ENCODE peak calls at places on chromosomes 2 and 18, in six cellular contexts. M is A549, Z is transverse colon, W is stomach, V is HepG2, H is K562. K is an unnamed sample.

GRCh38 chr2:29009270-29009669 is 28.2 kb downstream of the TOGARAM2 start:
- DNase-seq in M (no peak), W (no peak), V (no peak), Z (no peak), H (no peak), K (no peak)

GRCh38 chr2:172725741-172726140 is 9.9 kb upstream of the RAPGEF4 start:
- DNase-seq in W (no peak), H (no peak), M (no peak), Z (no peak), V (no peak), K (no peak)

GRCh38 chr2:224523626-224524577 is 61.3 kb downstream of the CUL3 start:
- DNase-seq in Z (no peak), W (no peak), M (no peak), V (no peak), H (no peak), K (no peak)

GRCh38 chr2:46277470-46278190 is 19.6 kb upstream of the EPAS1 start:
- DNase-seq in M (no peak), V (peak), Z (no peak), H (no peak), W (no peak), K (no peak)

GRCh38 chr2:147378403-147378802 is 466.4 kb upstream of the ACVR2A start:
- DNase-seq in Z (no peak), W (no peak), M (no peak), H (no peak), V (no peak), K (no peak)

GRCh38 chr18:34223164-34223892 is 1.4 kb downstream of the NOL4 start:
- DNase-seq in W (no peak), H (peak), V (no peak), Z (no peak), M (no peak), K (no peak)

GRCh38 chr2:84939426-84940087 is 31.4 kb upstream of the KCMF1 start:
- DNase-seq in W (peak), Z (peak), V (no peak), M (no peak), H (no peak), K (no peak)

GRCh38 chr2:132651115-132652099 is 18.6 kb downstream of the LYPD1 start:
- DNase-seq in Z (no peak), V (peak), W (no peak), H (peak), M (peak), K (no peak)

GRCh38 chr2:75432761-75433361 is 127.9 kb downstream of the EVA1A start:
- DNase-seq in M (no peak), H (no peak), Z (no peak), V (no peak), W (no peak), K (no peak)

GRCh38 chr18:34595673-34596072 is 114.4 kb upstream of the DTNA start:
- DNase-seq in V (peak), Z (no peak), H (no peak), M (no peak), W (no peak), K (no peak)

GRCh38 chr2:164780611-164781167 is 60.9 kb downstream of the COBLL1 start:
- DNase-seq in M (no peak), Z (no peak), V (no peak), W (no peak), H (no peak), K (no peak)

GRCh38 chr2:67842375-67842959 is 220.3 kb downstream of the C1D start:
- DNase-seq in Z (no peak), V (no peak), W (no peak), H (no peak), M (no peak), K (no peak)

GRCh38 chr2:67845557-67846114 is 217.2 kb downstream of the C1D start:
- DNase-seq in Z (no peak), W (no peak), H (no peak), V (no peak), M (no peak), K (no peak)

GRCh38 chr2:67844024-67844540 is 218.7 kb downstream of the C1D start:
- DNase-seq in W (no peak), Z (no peak), M (no peak), H (no peak), V (no peak), K (no peak)

GRCh38 chr2:67848551-67848950 is 214.3 kb downstream of the C1D start:
- DNase-seq in H (no peak), W (no peak), Z (no peak), V (no peak), M (no peak), K (no peak)

GRCh38 chr2:67846341-67847070 is 216.3 kb downstream of the C1D start:
- DNase-seq in V (peak), Z (peak), M (peak), W (peak), H (peak), K (peak)
- TF ChIP-seq EP300 in V (no peak), Z (no peak), M (no peak), W (peak), H (no peak), K (no peak)

GRCh38 chr18:23108496-23108895 is 26.8 kb upstream of the CABLES1 start:
- DNase-seq in Z (no peak), V (no peak), H (no peak), W (no peak), M (no peak), K (no peak)
- TF ChIP-seq EP300 in Z (no peak), V (no peak), H (no peak), W (no peak), M (no peak), K (no peak)

DNA sequence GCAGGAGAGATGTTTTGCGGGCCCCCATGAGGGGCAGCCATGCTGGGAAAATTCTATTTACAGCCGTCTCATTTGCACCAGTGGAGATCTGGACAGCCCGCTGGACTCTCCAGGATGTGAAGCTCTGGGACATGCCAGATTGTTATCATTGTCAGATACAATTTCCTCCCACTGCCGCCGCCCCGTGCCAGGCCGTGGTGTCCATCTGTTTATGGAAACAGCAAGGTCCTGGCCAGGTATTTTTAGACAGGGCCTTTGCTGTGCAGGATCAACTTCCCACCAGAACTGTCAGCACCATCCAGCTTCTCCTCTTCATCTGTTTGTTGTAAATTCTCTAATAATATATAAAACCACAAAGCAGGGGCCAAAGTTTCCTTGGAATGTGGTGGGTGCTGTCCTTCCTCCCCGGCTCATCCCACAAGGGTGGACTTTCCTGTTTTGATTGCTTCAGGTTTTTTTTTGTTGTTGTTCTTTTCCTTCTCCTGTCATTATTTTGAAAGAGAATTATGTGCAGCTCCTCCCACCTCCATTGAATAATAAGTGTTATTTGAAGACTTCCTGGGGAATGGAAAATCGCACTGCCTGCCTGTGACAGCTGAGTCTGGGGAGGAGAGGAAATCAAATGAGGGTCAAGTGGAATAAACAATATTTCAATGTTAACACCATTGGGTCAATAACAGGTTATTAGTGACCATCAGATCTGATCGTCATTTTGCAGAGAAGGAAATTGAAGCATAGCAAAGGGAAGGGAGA is 398.1 kb downstream of the TNS1 start:
- DNase-seq in M (no peak), V (no peak), Z (no peak), H (no peak), W (no peak), K (no peak)
- TF ChIP-seq EP300 in M (no peak), V (no peak), Z (no peak), H (no peak), W (no peak), K (no peak)

GRCh38 chr18:62522510-62523254 is at the start of gene ZCCHC2:
- DNase-seq in Z (peak), M (peak), H (peak), W (peak), V (peak), K (peak)
- TF ChIP-seq EP300 in Z (no peak), M (no peak), H (no peak), W (no peak), V (peak), K (no peak)

DNA sequence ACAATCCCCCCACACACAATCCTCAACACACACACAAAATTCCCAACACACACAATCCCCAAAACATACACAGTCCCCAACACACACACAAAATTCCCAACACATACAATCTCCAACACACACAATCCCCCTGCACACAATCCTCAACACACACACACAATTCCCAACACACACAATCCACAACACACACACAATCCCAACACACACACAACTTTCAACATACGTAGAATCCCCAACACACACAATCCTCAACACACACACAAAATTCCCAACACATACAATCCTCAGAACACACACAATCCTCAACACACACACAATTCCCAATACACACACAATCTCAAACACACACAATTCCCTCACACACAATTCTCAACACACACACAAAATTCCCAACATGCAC is 2.6 kb upstream of the PDCD1 start:
- DNase-seq in W (no peak), V (no peak), M (no peak), H (no peak), Z (no peak), K (no peak)
- TF ChIP-seq EP300 in W (no peak), V (no peak), M (no peak), H (no peak), Z (no peak), K (no peak)

GRCh38 chr2:45132551-45132950 is 123.3 kb upstream of the SIX2 start:
- DNase-seq in V (no peak), M (no peak), H (no peak), Z (no peak), W (no peak), K (no peak)
- TF ChIP-seq EP300 in V (no peak), M (no peak), H (no peak), Z (no peak), W (no peak), K (no peak)

K was measured in suprapubic skin.